ENCODE peak calls at places on chromosome 7, in four cellular contexts. Y is naive thymus-derived CD4-positive, alpha-beta T cell; R is neural progenitor cell; I is adipocyte. B is an unnamed sample.

GRCh38 chr7:129495987-129496386 is 6.3 kb upstream of the SMKR1 start:
- DNase-seq in Y (no peak), R (no peak), I (no peak), B (no peak)

GRCh38 chr7:157476654-157477549 is 140.1 kb downstream of the DNAJB6 start:
- DNase-seq in Y (no peak), R (no peak), I (no peak), B (no peak)

GRCh38 chr7:130356760-130357611 is 12.4 kb downstream of the CPA5 start:
- DNase-seq in Y (no peak), R (no peak), I (peak; percentile 83), B (peak; percentile 96)

GRCh38 chr7:68185641-68186040 is 1189.0 kb downstream of the TYW1 start:
- DNase-seq in Y (no peak), R (no peak), I (no peak), B (no peak)

GRCh38 chr7:106281919-106282318 is 2.9 kb downstream of the NAMPT start:
- DNase-seq in Y (no peak), R (no peak), I (no peak), B (no peak)

GRCh38 chr7:80725181-80725611 is 86.8 kb downstream of the CD36 start:
- DNase-seq in Y (no peak), R (no peak), I (no peak), B (no peak)

GRCh38 chr7:144063710-144064109 is 5.9 kb upstream of the OR2A25 start:
- DNase-seq in Y (no peak), R (peak; percentile 14), I (no peak), B (no peak)

GRCh38 chr7:74656421-74656910 is 1.1 kb upstream of the GTF2I start:
- DNase-seq in Y (peak; percentile 69), R (peak; percentile 62), I (peak; percentile 75), B (peak; percentile 45)

GRCh38 chr7:84058311-84059076 is 136.1 kb downstream of the SEMA3A start:
- DNase-seq in Y (no peak), R (no peak), I (peak; percentile 59), B (peak; percentile 88)

GRCh38 chr7:33444501-33444900 is 315.1 kb downstream of the BBS9 start:
- DNase-seq in Y (no peak), R (no peak), I (peak; percentile 50), B (no peak)

GRCh38 chr7:147651601-147652000 is 939.0 kb upstream of the C7orf33 start:
- DNase-seq in Y (no peak), R (no peak), I (no peak), B (no peak)

GRCh38 chr7:97116308-97116707 is 1.2 kb upstream of the SDHAF3 start:
- DNase-seq in Y (no peak), R (no peak), I (no peak), B (no peak)

GRCh38 chr7:134910968-134911367 is 75.3 kb upstream of the AGBL3 start:
- DNase-seq in Y (no peak), R (no peak), I (no peak), B (no peak)

GRCh38 chr7:128869944-128870285 is 7.3 kb downstream of the ATP6V1F start:
- DNase-seq in Y (no peak), R (peak; percentile 68), I (no peak), B (no peak)

GRCh38 chr7:56229631-56230030 is 113.4 kb upstream of the NUPR2 start:
- DNase-seq in Y (no peak), R (no peak), I (no peak), B (no peak)

GRCh38 chr7:151207315-151207714 is 3.0 kb downstream of the H2BK1 start:
- DNase-seq in Y (no peak), R (no peak), I (no peak), B (no peak)

GRCh38 chr7:24477807-24478655 is 95.2 kb upstream of the PALS2 start:
- DNase-seq in Y (no peak), R (peak; percentile 49), I (peak; percentile 93), B (peak; percentile 76)

GRCh38 chr7:54992876-54993490 is 25.8 kb upstream of the EGFR start:
- DNase-seq in Y (no peak), R (no peak), I (peak; percentile 48), B (no peak)

GRCh38 chr7:21104124-21104500 is 317.4 kb upstream of the SP8 start:
- DNase-seq in Y (no peak), R (no peak), I (no peak), B (peak; percentile 30)

GRCh38 chr7:135761751-135762488 is 13.3 kb upstream of the FAM180A start:
- DNase-seq in Y (no peak), R (no peak), I (peak; percentile 84), B (no peak)

GRCh38 chr7:63008366-63008765 is 990.3 kb upstream of the ZNF722 start:
- DNase-seq in Y (no peak), R (no peak), I (peak; percentile 10), B (no peak)

GRCh38 chr7:37259381-37259821 is 189.3 kb downstream of the ELMO1 start:
- DNase-seq in Y (no peak), R (no peak), I (no peak), B (no peak)

GRCh38 chr7:55484834-55485233 is 87.5 kb downstream of the VOPP1 start:
- DNase-seq in Y (no peak), R (no peak), I (no peak), B (no peak)

GRCh38 chr7:45698527-45699309 is 124.5 kb downstream of the ADCY1 start:
- DNase-seq in Y (peak; percentile 3), R (no peak), I (no peak), B (no peak)

GRCh38 chr7:35508623-35509400 is 186.1 kb downstream of the HERPUD2 start:
- DNase-seq in Y (no peak), R (no peak), I (peak; percentile 28), B (peak; percentile 7)

GRCh38 chr7:29612596-29612995 is 49.0 kb downstream of the PRR15 start:
- DNase-seq in Y (no peak), R (no peak), I (peak; percentile 69), B (peak; percentile 60)

GRCh38 chr7:148912758-148913541 is 28.9 kb upstream of the EZH2 start:
- DNase-seq in Y (peak; percentile 47), R (no peak), I (no peak), B (peak; percentile 67)

GRCh38 chr7:148118371-148118770 is 472.2 kb upstream of the C7orf33 start:
- DNase-seq in Y (no peak), R (no peak), I (no peak), B (no peak)

GRCh38 chr7:26860361-26860760 is 4.0 kb downstream of the SKAP2 start:
- DNase-seq in Y (no peak), R (no peak), I (no peak), B (peak; percentile 77)

GRCh38 chr7:143979359-143979758 is 20.8 kb upstream of the OR6B1 start:
- DNase-seq in Y (no peak), R (no peak), I (peak; percentile 76), B (peak; percentile 91)

GRCh38 chr7:142614116-142614515 is 135.2 kb upstream of the PRSS1 start:
- DNase-seq in Y (no peak), R (no peak), I (no peak), B (peak; percentile 66)

GRCh38 chr7:27189560-27190283 is 4.7 kb upstream of the HOXA11 start:
- DNase-seq in Y (no peak), R (no peak), I (no peak), B (peak; percentile 13)

GRCh38 chr7:155377837-155378579 is 79.9 kb upstream of the EN2 start:
- DNase-seq in Y (no peak), R (peak; percentile 69), I (peak; percentile 50), B (peak; percentile 10)

GRCh38 chr7:134446446-134446845 is 12.5 kb downstream of the AKR1B1 start:
- DNase-seq in Y (no peak), R (no peak), I (no peak), B (no peak)

GRCh38 chr7:33874943-33875342 is 30.4 kb upstream of the BMPER start:
- DNase-seq in Y (no peak), R (no peak), I (peak; percentile 49), B (peak; percentile 31)

GRCh38 chr7:137626469-137627067 is 220.2 kb downstream of the DGKI start:
- DNase-seq in Y (peak; percentile 34), R (peak; percentile 80), I (peak; percentile 81), B (peak; percentile 70)

GRCh38 chr7:43570688-43571365 is 12.1 kb upstream of the STK17A start:
- DNase-seq in Y (no peak), R (no peak), I (no peak), B (peak; percentile 54)

GRCh38 chr7:14850039-14850438 is 52.5 kb downstream of the DGKB start:
- DNase-seq in Y (no peak), R (no peak), I (no peak), B (peak; percentile 20)

DNA sequence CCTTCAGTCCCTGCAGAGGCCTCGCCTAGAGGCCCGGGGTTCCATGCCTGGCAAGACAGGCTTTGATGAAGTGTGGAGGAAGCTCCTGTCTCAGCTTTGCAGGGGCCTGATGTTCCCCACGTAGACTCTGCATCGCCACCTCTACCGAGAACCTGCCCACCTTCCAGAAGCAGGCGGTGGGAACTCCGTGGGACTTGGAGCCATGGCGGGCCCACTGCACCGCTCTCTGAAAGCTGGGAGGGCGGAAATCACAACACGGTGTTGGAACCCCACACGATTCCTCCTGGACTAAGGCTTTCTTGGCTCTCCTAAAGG is 79.9 kb downstream of the VIPR2 start:
- DNase-seq in Y (no peak), R (no peak), I (no peak), B (no peak)
- H3K4me3 ChIP-seq in Y (no peak overlapping the region), R (no peak overlapping the region), I (no peak overlapping the region), B (no peak overlapping the region)

GRCh38 chr7:17934612-17935247 is 5.6 kb downstream of the SNX13 start:
- DNase-seq in Y (no peak), R (no peak), I (no peak), B (no peak)
- H3K4me1 ChIP-seq in Y (peaks cover 24% of the 10 kb centered on the region), R (peaks cover 15% of the 10 kb centered on the region), I (peaks cover 32% of the 10 kb centered on the region), B (peaks cover 23% of the 10 kb centered on the region)

GRCh38 chr7:70571403-70571911 is 560.5 kb upstream of the GALNT17 start:
- DNase-seq in Y (no peak), R (no peak), I (peak; percentile 23), B (no peak)
- H3K4me3 ChIP-seq in Y (no peak overlapping the region), R (no peak overlapping the region), I (no peak overlapping the region), B (no peak overlapping the region)

GRCh38 chr7:140237390-140237789 is 60.6 kb upstream of the KDM7A start:
- DNase-seq in Y (no peak), R (no peak), I (no peak), B (no peak)

GRCh38 chr7:140236626-140237025 is 59.8 kb upstream of the KDM7A start:
- DNase-seq in Y (no peak), R (no peak), I (no peak), B (no peak)

GRCh38 chr7:140239653-140239935 is 62.8 kb upstream of the KDM7A start:
- DNase-seq in Y (no peak), R (no peak), I (no peak), B (no peak)

GRCh38 chr7:140242057-140243031 is 65.6 kb upstream of the KDM7A start:
- DNase-seq in Y (no peak), R (no peak), I (no peak), B (no peak)

GRCh38 chr7:140238778-140239652 is 62.2 kb upstream of the KDM7A start:
- DNase-seq in Y (no peak), R (no peak), I (no peak), B (no peak)
- H3K4me1 ChIP-seq in Y (no peaks in the 10 kb centered on the region), R (no peaks in the 10 kb centered on the region), I (no peaks in the 10 kb centered on the region), B (no peaks in the 10 kb centered on the region)

GRCh38 chr7:101861223-101861775 is 43.9 kb downstream of the CUX1 start:
- DNase-seq in Y (no peak), R (no peak), I (no peak), B (no peak)
- H3K4me3 ChIP-seq in Y (no peak overlapping the region), R (no peak overlapping the region), I (no peak overlapping the region), B (no peak overlapping the region)

B was measured in PC-3.